ENCODE peak calls at places on chromosomes 16 and 17, in nine cellular contexts. Y is kidney epithelial cell; V is Caco-2; S is small intestine; R is PC-9; B is cardiac fibroblast; F is stomach; Z is lower leg skin; H is CD4-positive, CD25-positive, alpha-beta regulatory T cell. W is an unnamed sample.

GRCh38 chr17:17495448-17496188 is 577 bp downstream of the RASD1 start:
- DNase-seq in Y (no peak), V (no peak), S (peak; percentile 24), R (no peak), B (no peak), F (no peak), Z (peak; percentile 86), H (peak; percentile 51), W (peak; percentile 65)

GRCh38 chr17:80718428-80718827 is 173.8 kb downstream of the RPTOR start:
- DNase-seq in Y (no peak), V (no peak), S (no peak), R (no peak), B (no peak), F (no peak), Z (no peak), H (no peak), W (no peak)

GRCh38 chr16:30351001-30351441 is 4.1 kb downstream of the CD2BP2 start:
- DNase-seq in Y (no peak), V (no peak), S (no peak), R (no peak), B (no peak), F (no peak), Z (no peak), H (no peak), W (peak; percentile 23)

GRCh38 chr16:8655184-8655717 is 19.2 kb upstream of the ABAT start:
- DNase-seq in Y (no peak), V (peak; percentile 59), S (peak; percentile 48), R (no peak), B (peak; percentile 48), F (peak; percentile 40), Z (peak; percentile 58), H (peak; percentile 48), W (peak; percentile 58)

GRCh38 chr17:29565643-29566472 is 979 bp downstream of the ABHD15 start:
- DNase-seq in Y (no peak), V (peak; percentile 65), S (peak; percentile 86), R (peak; percentile 55), B (no peak), F (peak; percentile 59), Z (peak; percentile 91), H (peak; percentile 85), W (peak; percentile 82)

GRCh38 chr16:8878523-8878911 is 3.6 kb upstream of the LITAFD start:
- DNase-seq in Y (peak; percentile 65), V (peak; percentile 74), S (no peak), R (peak; percentile 70), B (peak; percentile 79), F (no peak), Z (no peak), H (no peak), W (peak; percentile 47)

GRCh38 chr16:911101-911500 is 59.7 kb downstream of the LMF1 start:
- DNase-seq in Y (no peak), V (no peak), S (no peak), R (no peak), B (no peak), F (no peak), Z (no peak), H (no peak), W (no peak)

GRCh38 chr16:85476389-85476788 is 136.7 kb upstream of the GSE1 start:
- DNase-seq in Y (no peak), V (no peak), S (no peak), R (no peak), B (no peak), F (no peak), Z (no peak), H (no peak), W (no peak)

GRCh38 chr17:73090396-73091202 is 1.9 kb downstream of the SLC39A11 start:
- DNase-seq in Y (no peak), V (no peak), S (peak; percentile 37), R (no peak), B (no peak), F (no peak), Z (peak; percentile 39), H (no peak), W (no peak)

GRCh38 chr17:73092518-73093135 is at the start of gene SLC39A11:
- DNase-seq in Y (peak; percentile 79), V (peak; percentile 94), S (peak; percentile 93), R (peak; percentile 90), B (peak; percentile 93), F (peak; percentile 93), Z (peak; percentile 98), H (peak; percentile 95), W (peak; percentile 95)

GRCh38 chr17:73091770-73092517 is 544 bp downstream of the SLC39A11 start:
- DNase-seq in Y (no peak), V (peak; percentile 45), S (peak; percentile 68), R (peak; percentile 23), B (peak; percentile 11), F (peak; percentile 33), Z (peak; percentile 78), H (peak; percentile 6), W (peak; percentile 57)

GRCh38 chr17:73089918-73090317 is 2.6 kb downstream of the SLC39A11 start:
- DNase-seq in Y (no peak), V (no peak), S (no peak), R (no peak), B (no peak), F (peak; percentile 50), Z (peak; percentile 81), H (no peak), W (no peak)

GRCh38 chr17:73091410-73091769 is 1.1 kb downstream of the SLC39A11 start:
- DNase-seq in Y (no peak), V (no peak), S (no peak), R (no peak), B (peak; percentile 18), F (no peak), Z (no peak), H (no peak), W (no peak)
- H3K4me3 ChIP-seq in Y (peak overlapping the region; percentile 68), V (peak overlapping the region; percentile 66), S (peak overlapping the region; percentile 68), R (peak overlapping the region; percentile 59), B (peak overlapping the region; percentile 83), F (peak overlapping the region; percentile 90), Z (no peak overlapping the region), H (peak overlapping the region; percentile 86), W (no peak overlapping the region)

GRCh38 chr17:82028966-82029365 is 2.5 kb upstream of the RAC3 start:
- DNase-seq in Y (no peak), V (no peak), S (no peak), R (no peak), B (no peak), F (no peak), Z (no peak), H (no peak), W (no peak)

GRCh38 chr17:82029391-82029790 is 2.1 kb upstream of the RAC3 start:
- DNase-seq in Y (no peak), V (no peak), S (no peak), R (no peak), B (no peak), F (no peak), Z (no peak), H (no peak), W (no peak)

GRCh38 chr17:82030470-82031302 is 792 bp upstream of the RAC3 start:
- DNase-seq in Y (peak; percentile 34), V (peak; percentile 89), S (peak; percentile 78), R (peak; percentile 92), B (peak; percentile 86), F (peak; percentile 90), Z (peak; percentile 97), H (peak; percentile 86), W (peak; percentile 92)

GRCh38 chr17:82031303-82031884 is at the start of gene RAC3:
- DNase-seq in Y (no peak), V (no peak), S (no peak), R (peak; percentile 39), B (no peak), F (no peak), Z (no peak), H (no peak), W (no peak)

DNA sequence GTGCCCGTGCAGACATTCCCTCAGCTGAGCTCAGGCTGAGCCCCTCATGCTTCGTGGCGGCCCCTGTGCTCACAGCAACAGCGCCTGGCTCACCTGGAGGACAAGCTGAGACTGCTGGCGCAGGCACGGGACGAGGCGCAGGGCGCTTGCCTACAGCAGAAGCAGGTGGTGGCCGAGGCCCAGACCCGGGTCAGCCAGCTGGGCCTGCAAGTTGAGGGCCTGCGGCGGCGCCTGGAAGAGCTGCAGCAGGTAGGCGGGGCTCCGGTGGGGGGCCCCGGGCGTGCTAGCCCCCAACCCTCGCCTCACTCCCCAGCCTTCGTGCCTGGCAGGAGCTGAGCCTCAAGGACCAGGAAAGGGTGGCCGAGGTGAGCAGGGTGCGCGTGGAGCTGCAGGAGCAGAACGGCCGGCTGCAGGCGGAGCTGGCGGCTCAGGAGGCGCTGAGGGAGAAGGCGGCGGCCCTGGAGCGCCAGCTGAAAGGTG is 1.4 kb upstream of the RAC3 start:
- DNase-seq in Y (no peak), V (no peak), S (no peak), R (no peak), B (no peak), F (no peak), Z (no peak), H (peak; percentile 21), W (no peak)
- H3K4me3 ChIP-seq in Y (no peak overlapping the region), V (peak overlapping the region; percentile 64), S (no peak overlapping the region), R (no peak overlapping the region), B (no peak overlapping the region), F (peak overlapping the region; percentile 71), Z (no peak overlapping the region), H (no peak overlapping the region), W (no peak overlapping the region)

GRCh38 chr16:60648260-60648659 is 1388.0 kb downstream of the CDH8 start:
- DNase-seq in Y (no peak), V (no peak), S (no peak), R (no peak), B (no peak), F (no peak), Z (no peak), H (no peak), W (no peak)
- H3K4me3 ChIP-seq in Y (no peak overlapping the region), V (no peak overlapping the region), S (no peak overlapping the region), R (no peak overlapping the region), B (no peak overlapping the region), F (no peak overlapping the region), Z (no peak overlapping the region), H (no peak overlapping the region), W (no peak overlapping the region)

GRCh38 chr17:74467221-74467951 is 952 bp downstream of the CD300A start:
- DNase-seq in Y (no peak), V (no peak), S (no peak), R (no peak), B (no peak), F (peak; percentile 27), Z (no peak), H (no peak), W (no peak)

GRCh38 chr17:74466785-74467158 is 338 bp downstream of the CD300A start:
- DNase-seq in Y (no peak), V (no peak), S (no peak), R (no peak), B (no peak), F (no peak), Z (no peak), H (no peak), W (no peak)

GRCh38 chr17:74464730-74465377 is 1.6 kb upstream of the CD300A start:
- DNase-seq in Y (no peak), V (no peak), S (no peak), R (no peak), B (no peak), F (no peak), Z (no peak), H (no peak), W (no peak)

GRCh38 chr17:74465378-74466110 is 890 bp upstream of the CD300A start:
- DNase-seq in Y (no peak), V (no peak), S (no peak), R (no peak), B (no peak), F (no peak), Z (no peak), H (no peak), W (no peak)

DNA sequence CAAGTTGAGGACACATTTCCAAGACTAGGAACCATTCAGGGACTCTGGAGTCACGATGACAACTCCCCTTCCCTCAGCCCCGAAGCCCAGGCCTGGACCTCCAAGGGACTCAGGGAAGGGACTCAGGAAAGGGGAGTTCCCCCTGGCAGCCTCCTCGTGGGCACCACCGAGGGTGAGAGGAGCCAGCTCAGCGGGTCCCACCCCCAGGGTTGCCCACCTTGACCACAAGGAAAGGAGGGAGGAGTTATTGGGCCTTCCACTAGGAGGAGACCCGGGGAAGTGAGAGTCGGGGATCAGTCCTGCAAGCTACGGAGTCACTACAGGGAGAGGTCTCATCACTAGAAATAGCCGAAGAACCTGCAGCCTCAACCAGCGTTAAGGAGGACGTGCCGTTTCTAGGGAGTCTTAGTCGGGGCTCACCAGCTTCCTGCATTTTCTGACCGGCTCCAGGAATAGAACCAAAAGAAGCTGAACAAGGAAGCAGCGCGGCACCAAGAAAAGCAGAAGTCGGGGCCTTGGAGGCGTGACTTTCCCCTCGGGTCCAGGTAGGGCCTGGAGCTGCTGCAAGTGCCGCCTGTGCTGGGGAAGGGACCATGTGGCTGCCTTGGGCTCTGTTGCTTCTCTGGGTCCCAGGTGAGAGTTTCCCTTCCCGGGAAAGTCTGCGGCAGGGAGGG is at the start of gene CD300A:
- DNase-seq in Y (no peak), V (no peak), S (no peak), R (no peak), B (no peak), F (peak; percentile 54), Z (no peak), H (no peak), W (peak; percentile 55)
- H3K4me3 ChIP-seq in Y (no peak within 1 kb of the TSS), V (no peak within 1 kb of the TSS), S (peak within 1 kb of the TSS; percentile 12), R (no peak within 1 kb of the TSS), B (no peak within 1 kb of the TSS), F (peak within 1 kb of the TSS; percentile 47), Z (no peak within 1 kb of the TSS), H (peak within 1 kb of the TSS; percentile 40), W (no peak within 1 kb of the TSS)